ENCODE peak calls at places on chromosomes 3 and 15, in five cellular contexts. X is activated gamma-delta T cell treated with Interleukin-2 at 50 U/mL for 16 hours; C is fibroblast of lung; U is stimulated activated CD4-positive, alpha-beta T cell treated with anti-CD3 and anti-CD28 coated beads, Interleukin-15, amount 100 ng/mL, for 1 hour; M is ELF-1. K is an unnamed sample.

GRCh38 chr3:111917300-111917699 is 58.2 kb downstream of the PHLDB2 start:
- DNase-seq in X (no peak), C (no peak), M (no peak), U (no peak), K (peak)

GRCh38 chr15:73965094-73965729 is 26.9 kb downstream of the STOML1 start:
- DNase-seq in U (peak), X (no peak), M (peak), C (no peak), K (peak)

GRCh38 chr15:95247068-95247984 is 1016.0 kb downstream of the MCTP2 start:
- DNase-seq in M (no peak), X (no peak), U (no peak), C (peak), K (no peak)

GRCh38 chr15:67180514-67181191 is 73.8 kb downstream of the AAGAB start:
- DNase-seq in C (no peak), U (no peak), M (no peak), X (no peak), K (no peak)

GRCh38 chr3:182730675-182731042 is 62.6 kb upstream of the ATP11B start:
- DNase-seq in X (no peak), C (no peak), M (no peak), U (no peak), K (no peak)

GRCh38 chr3:142642956-142643355 is 46.8 kb downstream of the PLS1 start:
- DNase-seq in M (no peak), C (no peak), X (no peak), U (no peak), K (no peak)

GRCh38 chr15:42694398-42694797 is 42.5 kb downstream of the CDAN1 start:
- DNase-seq in M (no peak), C (no peak), U (no peak), X (no peak), K (no peak)

GRCh38 chr3:20074226-20075063 is 34.2 kb downstream of the KAT2B start:
- DNase-seq in U (no peak), X (no peak), M (no peak), C (peak), K (no peak)

GRCh38 chr15:73781038-73781925 is 28.1 kb upstream of the INSYN1 start:
- DNase-seq in X (no peak), U (no peak), C (peak), M (peak), K (peak)

GRCh38 chr3:43161684-43162512 is 56.0 kb upstream of the POMGNT2 start:
- DNase-seq in U (no peak), M (peak), C (peak), X (no peak), K (peak)

GRCh38 chr3:10400749-10401495 is 80.0 kb upstream of the SEC13 start:
- DNase-seq in U (no peak), M (no peak), X (no peak), C (no peak), K (no peak)

GRCh38 chr3:58414538-58415197 is 19.0 kb downstream of the PDHB start:
- DNase-seq in U (no peak), C (peak), X (peak), M (peak), K (peak)

GRCh38 chr3:47443611-47443995 is 32.1 kb downstream of the SCAP start:
- DNase-seq in U (no peak), X (no peak), C (no peak), M (no peak), K (no peak)

GRCh38 chr3:116614795-116615362 is 94.7 kb upstream of the TUSC7 start:
- DNase-seq in M (peak), C (peak), X (no peak), U (no peak), K (peak)

GRCh38 chr3:177832862-177833261 is 635.6 kb upstream of the TBL1XR1 start:
- DNase-seq in X (no peak), U (no peak), M (no peak), C (no peak), K (no peak)

GRCh38 chr3:9600597-9600996 is 47.0 kb upstream of the LHFPL4 start:
- DNase-seq in M (peak), C (peak), U (no peak), X (no peak), K (no peak)

GRCh38 chr3:89262561-89262960 is 155.1 kb downstream of the EPHA3 start:
- DNase-seq in C (no peak), X (no peak), U (no peak), M (no peak), K (no peak)

GRCh38 chr3:150599611-150600297 is 3.4 kb upstream of the SELENOT start:
- DNase-seq in M (peak), C (peak), X (no peak), U (no peak), K (peak)

GRCh38 chr15:89690276-89691218 is at the start of the genes PEX11A and WDR93:
- DNase-seq in C (peak), X (peak), M (peak), U (peak), K (peak)

GRCh38 chr3:136193273-136194043 is 2.7 kb downstream of the MSL2 start:
- DNase-seq in U (no peak), M (peak), C (peak), X (no peak), K (peak)

GRCh38 chr3:186427627-186428026 is 65.6 kb upstream of the DGKG start:
- DNase-seq in M (peak), U (no peak), X (no peak), C (peak), K (peak)

GRCh38 chr15:50979041-50979440 is 70.6 kb downstream of the AP4E1 start:
- DNase-seq in X (no peak), C (no peak), U (no peak), M (no peak), K (no peak)

GRCh38 chr3:132255041-132255745 is 62.0 kb upstream of the ACP3 start:
- DNase-seq in C (peak), X (no peak), M (no peak), U (no peak), K (peak)

GRCh38 chr3:79953591-79954105 is 185.8 kb upstream of the ROBO1 start:
- DNase-seq in M (no peak), X (no peak), C (no peak), U (no peak), K (no peak)

GRCh38 chr3:158668506-158668905 is 3.9 kb downstream of the LXN start:
- DNase-seq in M (no peak), U (no peak), X (no peak), C (peak), K (no peak)

K was measured in mesendoderm.